ENCODE peak calls at places on chromosomes 2 and 18, in four cellular contexts. I is ovary, A is uterus, B is IMR-90. Z is an unnamed sample.

GRCh38 chr2:212912445-212913103 is 238.8 kb downstream of the IKZF2 start:
- DNase-seq in I (no peak), A (no peak), B (peak; percentile 75), Z (peak; percentile 6)

GRCh38 chr2:119156105-119156890 is 2.3 kb downstream of the C1QL2 start:
- DNase-seq in B (no peak), I (no peak), A (no peak), Z (no peak)

GRCh38 chr2:68352651-68353386 is 12.3 kb upstream of the PLEK start:
- DNase-seq in I (no peak), A (no peak), B (no peak), Z (no peak)

GRCh38 chr2:176087330-176088047 is 3.7 kb upstream of the EVX2 start:
- DNase-seq in A (no peak), I (no peak), B (no peak), Z (no peak)

GRCh38 chr2:7225848-7226247 is 308.6 kb downstream of the RNF144A start:
- DNase-seq in I (no peak), A (no peak), B (no peak), Z (no peak)

GRCh38 chr2:162712598-162712997 is 126.0 kb downstream of the KCNH7 start:
- DNase-seq in B (no peak), A (no peak), I (no peak), Z (no peak)

GRCh38 chr2:38720613-38721241 is 30.4 kb downstream of the SRSF7 start:
- DNase-seq in A (peak; percentile 82), I (peak; percentile 88), B (peak; percentile 98), Z (peak; percentile 27)

GRCh38 chr2:45808294-45808693 is 156.8 kb downstream of the PRKCE start:
- DNase-seq in B (no peak), A (no peak), I (no peak), Z (no peak)

GRCh38 chr18:12032786-12033642 is 51.7 kb downstream of the IMPA2 start:
- DNase-seq in B (peak; percentile 68), I (no peak), A (no peak), Z (no peak)

GRCh38 chr2:161337247-161337646 is 29.0 kb downstream of the PSMD14 start:
- DNase-seq in A (no peak), I (no peak), B (no peak), Z (no peak)

GRCh38 chr18:63965716-63966330 is 4.1 kb upstream of the SERPINB8 start:
- DNase-seq in A (no peak), B (no peak), I (no peak), Z (no peak)

GRCh38 chr2:67650292-67651133 is 253.4 kb downstream of the ETAA1 start:
- DNase-seq in A (peak; percentile 95), I (peak; percentile 77), B (peak; percentile 96), Z (peak; percentile 14)

GRCh38 chr2:109324859-109325258 is 195.9 kb downstream of the SH3RF3 start:
- DNase-seq in I (peak; percentile 83), B (peak; percentile 95), A (peak; percentile 85), Z (peak; percentile 45)

GRCh38 chr18:64966667-64967066 is 784.1 kb upstream of the CDH7 start:
- DNase-seq in A (no peak), I (no peak), B (no peak), Z (no peak)

GRCh38 chr2:157611110-157611509 is 17.6 kb downstream of the ACVR1C start:
- DNase-seq in A (no peak), I (no peak), B (no peak), Z (no peak)

GRCh38 chr2:77552956-77553355 is 30.8 kb upstream of the LRRTM4 start:
- DNase-seq in A (no peak), B (no peak), I (no peak), Z (no peak)

GRCh38 chr2:184689633-184690032 is 91.3 kb downstream of the ZNF804A start:
- DNase-seq in B (peak; percentile 64), I (no peak), A (no peak), Z (no peak)

GRCh38 chr2:206657087-206657486 is 14.8 kb downstream of the FAM237A start:
- DNase-seq in A (no peak), I (no peak), B (no peak), Z (no peak)

GRCh38 chr2:99451280-99451679 is 38.5 kb downstream of the REV1 start:
- DNase-seq in I (no peak), B (no peak), A (no peak), Z (no peak)

GRCh38 chr2:48070415-48070814 is 164.1 kb upstream of the FBXO11 start:
- DNase-seq in B (no peak), I (no peak), A (no peak), Z (no peak)

GRCh38 chr18:54961868-54962267 is 2.6 kb upstream of the CCDC68 start:
- DNase-seq in B (no peak), I (no peak), A (no peak), Z (no peak)

GRCh38 chr2:101729521-101730190 is 32.1 kb downstream of the MAP4K4 start:
- DNase-seq in I (no peak), A (no peak), B (no peak), Z (no peak)

GRCh38 chr2:41955641-41956040 is 92.2 kb upstream of the PKDCC start:
- DNase-seq in B (no peak), A (no peak), I (no peak), Z (no peak)

GRCh38 chr2:231545105-231545902 is 15.1 kb upstream of the NMUR1 start:
- DNase-seq in B (peak; percentile 53), A (no peak), I (no peak), Z (peak; percentile 52)

GRCh38 chr2:191540681-191541080 is 137.3 kb upstream of the NABP1 start:
- DNase-seq in I (no peak), B (no peak), A (no peak), Z (no peak)

GRCh38 chr2:26970928-26971627 is 641 bp downstream of the MAPRE3 start:
- DNase-seq in A (peak; percentile 33), I (peak; percentile 49), B (peak; percentile 18), Z (no peak)

GRCh38 chr2:134457765-134458202 is 203.9 kb downstream of the MGAT5 start:
- DNase-seq in I (no peak), A (no peak), B (no peak), Z (no peak)

GRCh38 chr2:38572167-38572566 is 30.6 kb downstream of the HNRNPLL start:
- DNase-seq in I (peak; percentile 44), A (peak; percentile 77), B (peak; percentile 89), Z (no peak)

GRCh38 chr2:45439788-45440773 is 171.0 kb downstream of the SRBD1 start:
- DNase-seq in A (no peak), I (no peak), B (peak; percentile 45), Z (no peak)

GRCh38 chr18:11672846-11673454 is 16.1 kb upstream of the GNAL start:
- DNase-seq in B (no peak), I (no peak), A (no peak), Z (no peak)

GRCh38 chr2:241893265-241893664 is 23.7 kb downstream of the RTP5 start:
- DNase-seq in I (peak; percentile 20), A (peak; percentile 35), B (no peak), Z (no peak)

GRCh38 chr2:174013310-174013751 is 48.2 kb upstream of the SP3 start:
- DNase-seq in I (peak; percentile 74), A (peak; percentile 67), B (no peak), Z (no peak)
- TF ChIP-seq POLR2A in I (peak; percentile 60), A (no peak), B (no peak), Z (no peak)

DNA sequence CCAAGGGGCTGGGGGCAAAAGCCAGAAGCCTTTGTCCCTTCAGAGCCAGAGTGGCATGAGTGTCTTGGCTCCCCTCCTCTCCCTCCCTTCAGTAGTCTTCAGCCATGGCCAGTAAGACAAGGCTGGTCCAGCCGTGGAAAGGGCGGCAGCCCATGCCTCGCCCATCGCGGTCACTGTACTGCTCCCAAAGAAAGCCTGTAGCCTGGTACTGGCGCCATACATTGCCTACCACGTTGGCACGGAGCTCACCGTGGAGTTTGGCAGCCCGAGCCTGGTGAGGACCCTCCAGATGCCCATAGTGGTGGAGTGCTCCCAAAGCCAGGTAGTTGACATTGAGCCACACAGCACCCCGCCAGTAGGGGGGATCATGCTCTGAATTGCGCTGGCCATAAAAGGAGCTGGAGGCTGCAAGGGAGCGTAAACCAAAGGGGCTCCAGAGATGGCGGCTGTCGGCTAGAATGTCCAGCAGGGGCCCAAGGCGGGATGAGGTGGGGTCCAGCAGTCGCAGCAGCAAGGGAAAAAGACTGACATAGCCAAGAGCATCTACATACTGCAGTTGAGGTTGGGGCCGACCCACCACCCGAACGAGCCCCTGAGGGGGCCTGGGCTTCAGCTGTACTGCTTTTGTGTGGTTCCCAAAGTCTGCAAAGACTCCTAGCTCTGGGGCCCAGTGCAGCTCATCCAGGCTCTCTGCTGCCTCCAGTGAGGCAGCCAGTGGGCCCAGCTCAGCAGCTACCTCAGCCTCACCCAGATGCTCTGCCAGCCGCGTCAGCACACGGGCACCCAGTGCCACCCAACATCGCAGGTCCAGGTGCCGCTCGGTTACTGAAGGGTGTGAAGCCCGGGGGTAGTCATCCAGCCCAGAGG is 3.2 kb downstream of the WBP1 start:
- DNase-seq in B (no peak), A (no peak), I (peak; percentile 28), Z (no peak)
- TF ChIP-seq POLR2A in B (no peak), A (no peak), I (no peak), Z (no peak)

GRCh38 chr2:183035954-183036669 is 2.1 kb downstream of the NCKAP1 start:
- DNase-seq in B (no peak), I (no peak), A (no peak), Z (no peak)

GRCh38 chr2:183035298-183035953 is 2.8 kb downstream of the NCKAP1 start:
- DNase-seq in A (no peak), I (no peak), B (peak; percentile 88), Z (no peak)

GRCh38 chr2:183038341-183039300 is at the start of gene NCKAP1:
- DNase-seq in B (peak; percentile 70), I (peak; percentile 94), A (peak; percentile 87), Z (peak; percentile 78)

GRCh38 chr2:183037660-183038340 is 457 bp downstream of the NCKAP1 start:
- DNase-seq in I (peak; percentile 63), B (no peak), A (peak; percentile 53), Z (peak; percentile 33)

DNA sequence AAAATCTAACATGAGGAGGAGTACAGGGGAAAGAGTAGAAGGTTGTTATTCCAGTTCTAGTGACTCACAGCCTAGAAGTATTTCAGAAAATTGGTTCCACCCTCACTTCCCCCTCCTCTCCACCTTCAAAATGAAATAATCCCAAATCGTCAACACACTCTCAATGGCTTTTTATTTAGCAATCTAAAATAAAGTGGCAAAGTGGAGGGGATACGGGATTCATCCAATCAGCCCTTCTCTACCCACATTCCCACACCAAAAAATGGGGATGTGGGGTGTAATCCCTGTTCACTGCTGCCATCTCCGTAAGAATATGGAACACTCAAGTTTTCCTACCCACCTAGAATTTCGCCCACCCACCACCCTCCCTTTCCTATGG is 987 bp downstream of the NCKAP1 start:
- DNase-seq in B (peak; percentile 47), I (no peak), A (no peak), Z (no peak)
- TF ChIP-seq POLR2A in B (peak; percentile 18), I (no peak), A (no peak), Z (no peak)

DNA sequence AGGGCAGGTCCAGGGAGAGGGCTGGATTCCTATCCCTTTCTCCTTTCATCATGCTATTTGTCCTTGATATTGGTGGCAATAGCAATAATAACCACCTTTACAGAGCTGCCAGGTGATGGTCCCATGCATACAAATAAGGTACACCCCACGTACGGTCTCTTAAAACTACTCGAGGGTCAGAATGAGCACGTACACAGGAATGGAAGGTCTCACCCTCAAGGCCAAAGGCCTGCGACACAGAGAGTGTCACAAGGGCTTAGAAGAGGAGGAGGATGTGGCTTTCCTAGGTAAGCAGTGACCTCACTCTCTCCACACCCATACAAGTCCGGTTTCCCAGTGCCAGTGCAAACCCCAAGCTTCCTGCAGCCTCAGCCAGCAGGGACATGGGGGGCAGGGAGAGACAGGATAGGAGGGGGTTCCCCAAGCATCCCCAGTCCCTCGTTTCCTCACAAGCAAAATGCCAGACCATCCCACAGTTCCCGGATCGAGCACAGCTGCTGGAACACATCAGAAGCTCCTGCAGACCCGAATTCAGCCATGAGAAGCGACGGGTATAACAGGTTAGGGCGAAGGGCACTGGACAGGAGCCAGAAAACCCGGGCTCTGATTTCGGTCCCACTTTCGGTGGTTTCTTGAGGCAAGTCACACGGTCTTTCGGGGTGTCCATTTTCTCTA is 49.2 kb downstream of the PLB1 start:
- DNase-seq in A (no peak), B (peak; percentile 15), I (no peak), Z (no peak)
- TF ChIP-seq POLR2A in A (no peak), B (no peak), I (no peak), Z (no peak)

GRCh38 chr2:218397502-218398436 is 1.9 kb upstream of the CTDSP1 start:
- DNase-seq in A (peak; percentile 77), B (peak; percentile 60), I (peak; percentile 79), Z (peak; percentile 76)
- TF ChIP-seq POLR2A in A (no peak), B (no peak), I (peak; percentile 2), Z (no peak)